ENCODE peak calls at places on chromosomes 7 and 10, in nine cellular contexts. One of them, this sample, is unnamed.

GRCh38 chr7:27921081-27921836 is 181.3 kb downstream of the TAX1BP1 start:
- DNase-seq in fibroblast of lung: peak
- DNase-seq in PC-3: peak
- DNase-seq in esophagus squamous epithelium: no peak
- DNase-seq in suprapubic skin: no peak
- DNase-seq in fibroblast of pulmonary artery: peak
- DNase-seq in GM23338: peak
- DNase-seq in colonic mucosa: peak
- DNase-seq in tibial artery: no peak
- DNase-seq in this sample: peak

GRCh38 chr10:7378602-7379403 is 32.0 kb downstream of the SFMBT2 start:
- DNase-seq in PC-3: no peak
- DNase-seq in fibroblast of lung: no peak
- DNase-seq in suprapubic skin: no peak
- DNase-seq in fibroblast of pulmonary artery: no peak
- DNase-seq in GM23338: no peak
- DNase-seq in tibial artery: no peak
- DNase-seq in esophagus squamous epithelium: no peak
- DNase-seq in colonic mucosa: no peak
- DNase-seq in this sample: no peak

GRCh38 chr7:105352018-105352612 is 36.6 kb downstream of the SRPK2 start:
- DNase-seq in suprapubic skin: no peak
- DNase-seq in GM23338: no peak
- DNase-seq in colonic mucosa: peak
- DNase-seq in fibroblast of lung: peak
- DNase-seq in PC-3: peak
- DNase-seq in esophagus squamous epithelium: peak
- DNase-seq in fibroblast of pulmonary artery: peak
- DNase-seq in tibial artery: peak
- DNase-seq in this sample: peak

GRCh38 chr10:14247650-14248258 is 83.0 kb downstream of the FRMD4A start:
- DNase-seq in fibroblast of pulmonary artery: no peak
- DNase-seq in tibial artery: no peak
- DNase-seq in GM23338: no peak
- DNase-seq in fibroblast of lung: peak
- DNase-seq in suprapubic skin: no peak
- DNase-seq in PC-3: no peak
- DNase-seq in colonic mucosa: no peak
- DNase-seq in esophagus squamous epithelium: no peak
- DNase-seq in this sample: peak

GRCh38 chr7:27161214-27161720 is 4.1 kb downstream of the HOXA9 start:
- DNase-seq in fibroblast of lung: no peak
- DNase-seq in colonic mucosa: peak
- DNase-seq in GM23338: no peak
- DNase-seq in tibial artery: peak
- DNase-seq in esophagus squamous epithelium: no peak
- DNase-seq in fibroblast of pulmonary artery: no peak
- DNase-seq in suprapubic skin: no peak
- DNase-seq in PC-3: no peak
- DNase-seq in this sample: no peak

GRCh38 chr7:148014473-148014872 is 576.1 kb upstream of the C7orf33 start:
- DNase-seq in tibial artery: no peak
- DNase-seq in esophagus squamous epithelium: no peak
- DNase-seq in GM23338: no peak
- DNase-seq in PC-3: peak
- DNase-seq in colonic mucosa: no peak
- DNase-seq in fibroblast of pulmonary artery: no peak
- DNase-seq in fibroblast of lung: no peak
- DNase-seq in suprapubic skin: no peak
- DNase-seq in this sample: no peak

GRCh38 chr10:103525901-103526300 is 32.4 kb downstream of the NEURL1 start:
- DNase-seq in GM23338: no peak
- DNase-seq in PC-3: peak
- DNase-seq in esophagus squamous epithelium: no peak
- DNase-seq in fibroblast of pulmonary artery: no peak
- DNase-seq in tibial artery: no peak
- DNase-seq in fibroblast of lung: no peak
- DNase-seq in suprapubic skin: no peak
- DNase-seq in colonic mucosa: no peak
- DNase-seq in this sample: no peak

GRCh38 chr7:132394283-132395003 is 181.8 kb downstream of the PLXNA4 start:
- DNase-seq in PC-3: peak
- DNase-seq in fibroblast of pulmonary artery: peak
- DNase-seq in tibial artery: no peak
- DNase-seq in GM23338: peak
- DNase-seq in fibroblast of lung: no peak
- DNase-seq in colonic mucosa: no peak
- DNase-seq in esophagus squamous epithelium: no peak
- DNase-seq in suprapubic skin: no peak
- DNase-seq in this sample: peak

GRCh38 chr10:13712799-13713581 is 126.2 kb downstream of the PRPF18 start:
- DNase-seq in PC-3: peak
- DNase-seq in fibroblast of lung: peak
- DNase-seq in colonic mucosa: peak
- DNase-seq in esophagus squamous epithelium: peak
- DNase-seq in tibial artery: peak
- DNase-seq in GM23338: no peak
- DNase-seq in fibroblast of pulmonary artery: peak
- DNase-seq in suprapubic skin: no peak
- DNase-seq in this sample: peak

GRCh38 chr7:26200113-26200443 is 468 bp downstream of the HNRNPA2B1 start:
- DNase-seq in esophagus squamous epithelium: peak
- DNase-seq in tibial artery: peak
- DNase-seq in GM23338: peak
- DNase-seq in colonic mucosa: peak
- DNase-seq in fibroblast of pulmonary artery: peak
- DNase-seq in suprapubic skin: peak
- DNase-seq in fibroblast of lung: no peak
- DNase-seq in PC-3: peak
- DNase-seq in this sample: no peak

GRCh38 chr7:23469150-23469960 is 936 bp downstream of the IGF2BP3 start:
- DNase-seq in GM23338: no peak
- DNase-seq in tibial artery: no peak
- DNase-seq in esophagus squamous epithelium: no peak
- DNase-seq in suprapubic skin: no peak
- DNase-seq in colonic mucosa: no peak
- DNase-seq in fibroblast of lung: no peak
- DNase-seq in PC-3: no peak
- DNase-seq in fibroblast of pulmonary artery: no peak
- DNase-seq in this sample: peak

GRCh38 chr7:23468721-23469149 is 1.6 kb downstream of the IGF2BP3 start:
- DNase-seq in suprapubic skin: no peak
- DNase-seq in tibial artery: no peak
- DNase-seq in esophagus squamous epithelium: no peak
- DNase-seq in fibroblast of lung: no peak
- DNase-seq in colonic mucosa: no peak
- DNase-seq in PC-3: no peak
- DNase-seq in GM23338: peak
- DNase-seq in fibroblast of pulmonary artery: no peak
- DNase-seq in this sample: peak

GRCh38 chr7:23471090-23471859 is 984 bp upstream of the IGF2BP3 start:
- DNase-seq in tibial artery: no peak
- DNase-seq in suprapubic skin: no peak
- DNase-seq in fibroblast of pulmonary artery: peak
- DNase-seq in GM23338: peak
- DNase-seq in fibroblast of lung: peak
- DNase-seq in PC-3: peak
- DNase-seq in colonic mucosa: peak
- DNase-seq in esophagus squamous epithelium: no peak
- DNase-seq in this sample: peak

GRCh38 chr7:23470290-23471089 is at the start of gene IGF2BP3:
- DNase-seq in PC-3: peak
- DNase-seq in esophagus squamous epithelium: no peak
- DNase-seq in suprapubic skin: no peak
- DNase-seq in tibial artery: no peak
- DNase-seq in colonic mucosa: peak
- DNase-seq in GM23338: peak
- DNase-seq in fibroblast of pulmonary artery: peak
- DNase-seq in fibroblast of lung: peak
- DNase-seq in this sample: peak

DNA sequence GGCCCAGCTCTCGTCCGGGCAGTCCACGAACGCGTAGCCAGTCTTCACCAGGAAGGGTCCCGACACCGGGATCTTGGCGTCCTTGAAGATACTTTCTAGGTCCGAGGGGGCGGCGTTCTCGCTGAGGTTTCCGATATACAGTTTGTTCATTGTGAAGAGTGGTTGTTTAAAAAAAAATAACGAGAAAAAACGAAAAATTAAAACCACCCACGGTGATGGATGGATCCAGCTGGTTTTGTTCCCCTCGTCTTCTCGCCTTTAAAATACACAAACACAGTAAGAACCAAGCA is 385 bp downstream of the IGF2BP3 start:
- DNase-seq in tibial artery: no peak
- DNase-seq in suprapubic skin: no peak
- DNase-seq in colonic mucosa: no peak
- DNase-seq in fibroblast of pulmonary artery: no peak
- DNase-seq in esophagus squamous epithelium: no peak
- DNase-seq in PC-3: no peak
- DNase-seq in fibroblast of lung: no peak
- DNase-seq in GM23338: no peak
- DNase-seq in this sample: peak
- H3K4me3 ChIP-seq in tibial artery: no peak
- H3K4me3 ChIP-seq in suprapubic skin: peak
- H3K4me3 ChIP-seq in colonic mucosa: peak
- H3K4me3 ChIP-seq in fibroblast of pulmonary artery: peak
- H3K4me3 ChIP-seq in esophagus squamous epithelium: peak
- H3K4me3 ChIP-seq in PC-3: peak
- H3K4me3 ChIP-seq in fibroblast of lung: peak
- H3K4me3 ChIP-seq in GM23338: peak
- H3K4me3 ChIP-seq in this sample: peak

DNA sequence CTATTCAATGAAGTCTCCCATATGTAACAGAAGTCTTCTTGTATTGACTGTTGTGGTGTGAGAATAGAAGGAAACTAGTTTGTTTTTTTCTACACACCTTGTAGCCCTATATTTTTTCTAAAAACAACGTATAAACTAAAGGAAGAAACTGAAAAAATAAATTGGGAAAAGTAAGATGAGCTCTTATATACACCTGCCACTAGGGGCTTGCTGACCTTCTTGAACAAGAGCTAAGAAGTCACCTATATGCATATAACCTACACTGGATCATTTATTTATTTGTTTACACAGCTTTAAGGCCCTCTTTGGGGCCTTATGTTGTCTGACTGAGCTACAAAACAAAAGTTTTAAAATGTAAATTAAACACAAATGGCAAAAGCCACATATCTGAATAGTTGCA is 383.0 kb downstream of the HPSE2 start:
- DNase-seq in PC-3: no peak
- DNase-seq in suprapubic skin: no peak
- DNase-seq in fibroblast of lung: no peak
- DNase-seq in tibial artery: no peak
- DNase-seq in colonic mucosa: no peak
- DNase-seq in esophagus squamous epithelium: no peak
- DNase-seq in fibroblast of pulmonary artery: no peak
- DNase-seq in GM23338: peak
- DNase-seq in this sample: no peak
- TF ChIP-seq CTCF in PC-3: peak
- TF ChIP-seq CTCF in suprapubic skin: no peak
- TF ChIP-seq CTCF in fibroblast of lung: no peak
- TF ChIP-seq CTCF in tibial artery: no peak
- TF ChIP-seq CTCF in colonic mucosa: no peak
- TF ChIP-seq CTCF in esophagus squamous epithelium: no peak
- TF ChIP-seq CTCF in fibroblast of pulmonary artery: no peak
- TF ChIP-seq CTCF in GM23338: no peak
- TF ChIP-seq CTCF in this sample: no peak

DNA sequence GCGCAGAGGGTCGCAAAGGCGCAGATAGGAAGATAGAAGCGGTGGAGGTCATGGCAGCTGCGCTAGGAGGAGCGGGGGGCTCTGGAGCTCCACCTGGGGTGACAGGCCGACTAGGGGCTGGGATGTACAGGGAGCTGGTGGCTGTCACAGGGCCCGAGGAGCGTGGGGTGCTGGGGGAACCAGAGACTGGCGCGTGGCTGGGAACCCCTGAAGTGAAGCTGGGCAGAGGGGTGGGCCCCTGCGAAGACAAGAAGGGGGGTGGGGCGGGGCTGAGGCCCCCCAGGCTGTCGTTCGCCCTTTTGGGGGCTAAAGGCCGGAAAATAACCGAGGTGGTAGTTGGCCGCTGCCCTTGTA is 6.6 kb upstream of the MYOZ1 start:
- DNase-seq in tibial artery: no peak
- DNase-seq in esophagus squamous epithelium: no peak
- DNase-seq in colonic mucosa: no peak
- DNase-seq in suprapubic skin: no peak
- DNase-seq in fibroblast of lung: no peak
- DNase-seq in fibroblast of pulmonary artery: no peak
- DNase-seq in GM23338: peak
- DNase-seq in PC-3: no peak
- DNase-seq in this sample: no peak
- H3K4me3 ChIP-seq in tibial artery: peak
- H3K4me3 ChIP-seq in esophagus squamous epithelium: peak
- H3K4me3 ChIP-seq in colonic mucosa: peak
- H3K4me3 ChIP-seq in suprapubic skin: peak
- H3K4me3 ChIP-seq in fibroblast of lung: no peak
- H3K4me3 ChIP-seq in fibroblast of pulmonary artery: peak
- H3K4me3 ChIP-seq in GM23338: peak
- H3K4me3 ChIP-seq in PC-3: no peak
- H3K4me3 ChIP-seq in this sample: peak

GRCh38 chr10:5014936-5015335 is 11.3 kb upstream of the AKR1C2 start:
- DNase-seq in PC-3: peak
- DNase-seq in GM23338: no peak
- DNase-seq in esophagus squamous epithelium: no peak
- DNase-seq in suprapubic skin: no peak
- DNase-seq in fibroblast of lung: no peak
- DNase-seq in colonic mucosa: no peak
- DNase-seq in tibial artery: no peak
- DNase-seq in fibroblast of pulmonary artery: peak
- DNase-seq in this sample: no peak
- TF ChIP-seq CTCF in PC-3: peak
- TF ChIP-seq CTCF in GM23338: peak
- TF ChIP-seq CTCF in esophagus squamous epithelium: peak
- TF ChIP-seq CTCF in suprapubic skin: no peak
- TF ChIP-seq CTCF in fibroblast of lung: no peak
- TF ChIP-seq CTCF in colonic mucosa: no peak
- TF ChIP-seq CTCF in tibial artery: no peak
- TF ChIP-seq CTCF in fibroblast of pulmonary artery: peak
- TF ChIP-seq CTCF in this sample: no peak

DNA sequence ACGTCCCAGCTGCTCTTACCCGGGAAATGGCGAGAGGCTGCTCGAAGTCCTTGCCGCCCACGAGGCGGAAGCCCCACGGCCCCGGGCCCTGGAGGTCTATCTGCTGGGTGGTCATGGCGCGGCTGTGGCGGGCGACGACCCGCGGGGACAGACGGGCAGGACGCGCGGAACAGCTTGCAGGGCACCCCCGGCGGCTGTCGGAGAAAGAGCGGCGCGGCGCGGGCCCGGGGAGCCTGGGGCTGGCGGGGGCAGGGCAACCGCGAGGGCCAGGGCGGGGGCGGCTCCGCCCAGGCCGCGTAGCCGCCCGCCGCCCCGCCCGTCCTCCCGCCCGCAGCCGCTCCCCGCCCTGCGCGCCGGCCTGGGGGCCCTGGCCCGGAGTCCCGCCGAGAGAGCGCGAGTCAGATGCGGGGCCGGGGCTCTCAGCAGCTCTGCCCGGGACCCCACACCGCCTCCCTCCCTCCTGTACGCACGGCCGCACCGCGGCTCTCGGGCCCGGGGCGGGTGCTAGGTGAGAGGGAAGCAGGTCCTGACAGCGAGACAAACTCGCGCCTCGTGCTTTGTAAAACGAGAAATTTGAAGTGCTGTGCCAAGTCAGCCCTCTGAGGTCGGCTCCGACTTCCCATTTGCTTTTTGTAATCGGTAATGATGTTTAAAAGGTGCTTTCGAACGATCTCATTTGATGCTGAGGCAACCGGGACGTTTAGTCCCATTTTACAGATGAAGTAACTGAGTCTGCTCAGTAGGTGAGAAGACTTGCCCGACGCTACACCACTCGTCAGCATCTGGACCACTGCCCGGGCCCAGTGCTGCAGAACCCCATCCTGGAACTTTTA is at the start of gene PDLIM1:
- DNase-seq in suprapubic skin: peak
- DNase-seq in PC-3: peak
- DNase-seq in tibial artery: peak
- DNase-seq in GM23338: peak
- DNase-seq in fibroblast of lung: peak
- DNase-seq in colonic mucosa: peak
- DNase-seq in fibroblast of pulmonary artery: peak
- DNase-seq in esophagus squamous epithelium: peak
- DNase-seq in this sample: peak
- H3K4me3 ChIP-seq in suprapubic skin: peak
- H3K4me3 ChIP-seq in PC-3: peak
- H3K4me3 ChIP-seq in tibial artery: peak
- H3K4me3 ChIP-seq in GM23338: peak
- H3K4me3 ChIP-seq in fibroblast of lung: peak
- H3K4me3 ChIP-seq in colonic mucosa: peak
- H3K4me3 ChIP-seq in fibroblast of pulmonary artery: peak
- H3K4me3 ChIP-seq in esophagus squamous epithelium: peak
- H3K4me3 ChIP-seq in this sample: peak

This sample was measured in fibroblast of the aortic adventitia.